ENCODE peak calls at places on chromosomes 1 and 21, in six cellular contexts. N, Y, U, K, R and X are unnamed samples. For H3K4me1 and H3K36me3, the result is how much of the 10 kb centered on the place peaks cover.

GRCh38 chr1:109630081-109630880 is 10.6 kb downstream of the AMPD2 start:
- DNase-seq in N (peak), Y (peak), U (no peak), K (peak), R (peak), X (no peak)

GRCh38 chr1:187396226-187396625 is 567.5 kb downstream of the PLA2G4A start:
- DNase-seq in N (no peak), Y (no peak), U (no peak), K (no peak), R (no peak), X (no peak)

GRCh38 chr21:44658913-44659595 is 1.3 kb downstream of the KRTAP12-3 start:
- DNase-seq in N (no peak), Y (peak), U (no peak), K (no peak), R (no peak), X (no peak)

GRCh38 chr21:26800455-26801454 is 44.5 kb downstream of the ADAMTS1 start:
- DNase-seq in N (no peak), Y (no peak), U (no peak), K (peak), R (no peak), X (no peak)

GRCh38 chr1:218380125-218380977 is 35.2 kb downstream of the TGFB2 start:
- DNase-seq in N (no peak), Y (no peak), U (no peak), K (no peak), R (no peak), X (peak)

GRCh38 chr21:37452222-37452621 is 85.6 kb downstream of the DYRK1A start:
- DNase-seq in N (no peak), Y (no peak), U (no peak), K (no peak), R (no peak), X (no peak)

GRCh38 chr1:38815903-38816627 is 43.5 kb downstream of the RRAGC start:
- DNase-seq in N (no peak), Y (no peak), U (no peak), K (no peak), R (no peak), X (no peak)

GRCh38 chr1:155205035-155205434 is 2.7 kb downstream of the THBS3 start:
- DNase-seq in N (no peak), Y (no peak), U (no peak), K (no peak), R (peak), X (no peak)

GRCh38 chr21:45270306-45270821 is 17.3 kb downstream of the POFUT2 start:
- DNase-seq in N (no peak), Y (no peak), U (no peak), K (peak), R (peak), X (no peak)

GRCh38 chr1:40873863-40874472 is 11.8 kb upstream of the CITED4 start:
- DNase-seq in N (no peak), Y (no peak), U (no peak), K (no peak), R (no peak), X (no peak)

GRCh38 chr1:40876436-40876761 is 14.2 kb upstream of the CITED4 start:
- DNase-seq in N (no peak), Y (no peak), U (no peak), K (no peak), R (no peak), X (no peak)

GRCh38 chr1:40868051-40868723 is 6.0 kb upstream of the CITED4 start:
- DNase-seq in N (no peak), Y (no peak), U (no peak), K (no peak), R (no peak), X (no peak)

GRCh38 chr1:40870135-40870728 is 8.1 kb upstream of the CITED4 start:
- DNase-seq in N (no peak), Y (no peak), U (no peak), K (no peak), R (no peak), X (no peak)

DNA sequence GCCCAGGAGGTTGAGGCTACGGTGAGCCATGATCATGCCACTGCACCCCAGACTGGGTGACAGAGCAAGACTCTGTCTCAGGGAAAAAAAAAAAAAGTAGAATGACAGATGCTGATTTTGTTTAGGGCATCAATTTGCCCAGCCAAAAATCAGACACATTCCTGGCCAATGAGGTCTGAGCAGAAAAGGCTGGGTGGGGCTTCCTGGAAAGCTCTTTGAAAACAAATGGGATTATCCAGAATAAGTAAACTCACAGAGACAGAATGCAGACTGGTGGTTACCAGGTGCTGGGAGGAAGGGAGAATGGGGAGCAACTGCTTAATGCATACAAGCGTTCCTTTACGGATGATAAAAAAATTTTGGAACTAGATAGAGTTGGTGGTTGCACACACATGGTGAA is 10.1 kb upstream of the CITED4 start:
- DNase-seq in N (no peak), Y (no peak), U (no peak), K (no peak), R (no peak), X (no peak)
- H3K4me1 ChIP-seq in N (under half), Y (under half), U (under half), K (under half), R (under half), X (under half)

DNA sequence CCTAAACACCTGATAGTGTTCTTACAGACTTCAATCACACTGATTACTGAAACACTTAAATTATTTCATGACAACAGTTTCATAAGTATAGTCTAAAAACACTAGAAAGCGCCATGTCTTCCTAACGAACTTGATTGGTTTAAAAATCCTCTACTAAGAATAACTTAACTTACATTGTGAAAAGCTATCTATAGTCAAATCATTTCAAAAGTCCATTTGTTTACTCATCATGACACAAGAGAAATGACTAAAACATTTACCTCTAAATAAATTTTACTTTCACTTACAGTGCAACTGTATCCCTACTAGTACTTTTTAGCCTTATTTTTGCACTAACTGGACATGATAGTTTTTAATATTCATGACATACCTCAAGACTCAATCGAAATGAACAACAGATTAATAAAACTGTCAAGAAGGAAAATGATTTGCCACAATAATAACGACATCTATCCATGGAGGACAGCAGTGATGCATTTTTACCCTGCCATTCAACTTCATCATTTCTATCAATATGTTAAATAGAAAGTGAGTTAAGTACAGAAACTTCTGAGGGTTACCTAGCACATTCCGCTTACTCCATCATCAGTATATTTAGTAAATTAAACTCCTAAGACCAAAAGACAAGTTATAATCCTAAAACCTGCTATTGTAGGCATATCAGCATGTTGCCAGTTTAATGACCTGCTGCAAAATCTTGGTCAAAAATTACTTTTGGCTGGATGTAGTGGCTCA is 38.4 kb downstream of the AHCTF1 start:
- DNase-seq in N (no peak), Y (no peak), U (no peak), K (no peak), R (no peak), X (no peak)
- H3K36me3 ChIP-seq in N (half or more), Y (under half), U (half or more), K (under half), R (under half), X (half or more)

GRCh38 chr1:183375381-183375780 is 42.8 kb downstream of the NMNAT2 start:
- DNase-seq in N (no peak), Y (no peak), U (no peak), K (no peak), R (no peak), X (no peak)
- H3K4me1 ChIP-seq in N (under half), Y (under half), U (under half), K (under half), R (under half), X (under half)

GRCh38 chr1:25826571-25826970 is 6.8 kb downstream of the MTFR1L start:
- DNase-seq in N (no peak), Y (no peak), U (no peak), K (no peak), R (peak), X (no peak)
- H3K36me3 ChIP-seq in N (under half), Y (under half), U (half or more), K (under half), R (half or more), X (half or more)

GRCh38 chr1:41481109-41481775 is 3.2 kb downstream of the EDN2 start:
- DNase-seq in N (no peak), Y (no peak), U (no peak), K (no peak), R (peak), X (peak)
- H3K4me1 ChIP-seq in N (under half), Y (under half), U (under half), K (under half), R (under half), X (half or more)

GRCh38 chr1:228241259-228241658 is 33.4 kb downstream of the OBSCN start:
- DNase-seq in N (no peak), Y (no peak), U (no peak), K (no peak), R (no peak), X (no peak)

GRCh38 chr1:228240411-228241240 is 32.8 kb downstream of the OBSCN start:
- DNase-seq in N (no peak), Y (no peak), U (no peak), K (no peak), R (no peak), X (no peak)

GRCh38 chr1:228236744-228237143 is 28.9 kb downstream of the OBSCN start:
- DNase-seq in N (peak), Y (peak), U (peak), K (no peak), R (no peak), X (no peak)

GRCh38 chr1:228238461-228238860 is 30.6 kb downstream of the OBSCN start:
- DNase-seq in N (no peak), Y (no peak), U (no peak), K (no peak), R (no peak), X (no peak)

DNA sequence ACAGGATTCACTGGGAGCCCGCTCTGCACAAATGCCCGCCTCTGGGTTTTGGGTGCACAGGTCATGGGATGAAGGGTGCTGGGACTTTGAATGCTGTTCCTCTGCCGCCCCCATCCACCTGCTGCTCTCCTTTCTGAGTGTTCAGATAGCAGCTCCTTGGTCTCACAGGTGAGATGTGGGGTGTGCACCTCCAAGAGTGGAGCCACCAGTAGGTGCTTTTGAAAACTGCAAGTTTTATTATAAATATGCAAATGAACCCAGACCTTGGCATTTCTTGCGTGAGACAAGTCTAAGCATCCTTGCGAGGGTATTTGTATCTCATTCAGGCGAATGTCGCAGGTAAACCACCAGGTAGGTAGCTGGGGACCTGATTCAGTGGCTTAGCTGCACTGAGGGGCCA is 30.2 kb downstream of the OBSCN start:
- DNase-seq in N (no peak), Y (no peak), U (no peak), K (no peak), R (no peak), X (no peak)
- H3K36me3 ChIP-seq in N (under half), Y (under half), U (under half), K (under half), R (under half), X (under half)

GRCh38 chr1:204077979-204078696 is 5.2 kb downstream of the SOX13 start:
- DNase-seq in N (peak), Y (no peak), U (peak), K (no peak), R (no peak), X (peak)
- H3K4me1 ChIP-seq in N (under half), Y (under half), U (under half), K (under half), R (half or more), X (half or more)

GRCh38 chr21:43291347-43291950 is 122.6 kb downstream of the CRYAA start:
- DNase-seq in N (no peak), Y (no peak), U (no peak), K (no peak), R (peak), X (peak)
- H3K36me3 ChIP-seq in N (under half), Y (under half), U (under half), K (under half), R (under half), X (under half)

DNA sequence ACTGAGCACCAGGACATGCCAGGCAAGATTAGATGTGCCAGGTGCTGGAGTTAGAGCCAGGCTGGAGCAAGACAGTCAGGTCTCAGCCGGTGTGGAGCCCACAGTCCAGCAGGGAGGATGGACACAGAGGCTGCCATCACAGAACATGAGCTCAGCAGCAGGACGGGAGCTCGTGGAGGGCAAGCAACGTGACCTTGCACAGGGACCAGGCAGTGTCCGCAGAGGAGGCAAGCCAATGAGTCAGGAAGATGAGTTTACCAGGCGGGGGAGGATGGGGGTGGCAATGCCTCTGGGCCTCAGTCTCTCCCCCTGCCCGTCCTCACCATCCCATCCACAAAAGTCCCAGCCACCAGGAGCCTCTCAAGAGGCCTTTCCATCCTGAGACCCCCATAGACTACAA is 20.7 kb upstream of the ZC3H12A start:
- DNase-seq in N (no peak), Y (no peak), U (no peak), K (no peak), R (no peak), X (no peak)
- H3K4me1 ChIP-seq in N (under half), Y (under half), U (under half), K (under half), R (under half), X (under half)

DNA sequence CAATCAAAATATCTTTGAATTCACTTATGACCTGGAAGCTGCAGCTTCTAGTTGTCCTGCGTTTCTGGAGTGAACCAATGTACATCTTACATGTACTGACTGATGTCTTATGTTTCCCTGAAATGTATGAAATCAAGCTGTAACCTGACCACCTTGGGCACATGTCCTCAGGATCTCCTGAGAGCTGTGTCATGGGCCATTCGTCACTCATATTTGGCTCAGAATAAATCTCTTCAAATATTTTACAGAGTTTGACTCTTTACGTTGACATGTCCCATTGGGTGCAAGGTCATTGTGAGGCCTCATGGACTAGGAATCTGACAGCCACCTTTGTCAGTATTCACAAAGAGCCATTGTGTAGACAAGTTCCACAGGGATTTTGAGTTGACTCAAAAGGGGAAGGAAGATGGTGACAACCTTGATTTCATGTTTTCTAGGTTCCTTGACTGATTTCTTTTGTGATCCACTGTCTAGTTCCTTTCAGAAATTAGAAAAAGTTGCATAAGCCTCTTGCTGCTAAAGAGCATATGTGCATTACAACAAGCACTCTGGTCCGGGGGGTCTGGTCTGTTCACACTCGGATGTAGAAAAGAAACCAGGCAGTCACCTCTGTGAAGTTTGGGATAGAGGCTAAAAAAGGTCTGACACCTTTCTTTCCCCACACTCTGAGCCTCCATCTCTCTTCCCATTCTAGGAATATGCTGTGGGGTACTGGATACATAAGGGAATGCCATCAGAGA is 10.7 kb downstream of the CHI3L2 start:
- DNase-seq in N (no peak), Y (no peak), U (no peak), K (no peak), R (no peak), X (no peak)
- H3K36me3 ChIP-seq in N (under half), Y (under half), U (under half), K (under half), R (under half), X (under half)